ENCODE peak calls at places on chromosomes 3 and 15, in nine cellular contexts. U is stomach, J is esophagus muscularis mucosa, T is suprapubic skin, A is BE2C, Y is pancreas, Z is mammary epithelial cell, D is keratinocyte, L is lung. N is an unnamed sample.

GRCh38 chr3:79018671-79019136 is 749.1 kb downstream of the ROBO1 start:
- DNase-seq in U (peak; percentile 49), J (no peak), T (peak; percentile 84), A (peak; percentile 77), Y (peak; percentile 19), Z (peak; percentile 72), D (no peak), L (peak; percentile 49), N (peak; percentile 91)

GRCh38 chr3:28933337-28933736 is 347.5 kb upstream of the RBMS3 start:
- DNase-seq in U (no peak), J (no peak), T (no peak), A (no peak), Y (no peak), Z (no peak), D (no peak), L (no peak), N (no peak)

GRCh38 chr3:196868297-196868661 is 559 bp downstream of the SENP5 start:
- DNase-seq in U (no peak), J (no peak), T (no peak), A (peak; percentile 45), Y (no peak), Z (no peak), D (no peak), L (no peak), N (peak; percentile 71)

GRCh38 chr15:48332642-48333034 is 1.4 kb downstream of the DUT start:
- DNase-seq in U (no peak), J (no peak), T (no peak), A (no peak), Y (no peak), Z (no peak), D (no peak), L (no peak), N (no peak)

GRCh38 chr15:57370929-57371328 is 5.4 kb upstream of the CGNL1 start:
- DNase-seq in U (no peak), J (no peak), T (no peak), A (no peak), Y (no peak), Z (no peak), D (no peak), L (no peak), N (no peak)

GRCh38 chr3:170953229-170953628 is 44.8 kb upstream of the EIF5A2 start:
- DNase-seq in U (no peak), J (no peak), T (no peak), A (no peak), Y (no peak), Z (no peak), D (no peak), L (no peak), N (no peak)

GRCh38 chr3:33803894-33804526 is 5.6 kb downstream of the PDCD6IP start:
- DNase-seq in U (no peak), J (no peak), T (no peak), A (no peak), Y (no peak), Z (no peak), D (no peak), L (no peak), N (no peak)

GRCh38 chr3:124966557-124967480 is 32.3 kb upstream of the MUC13 start:
- DNase-seq in U (no peak), J (no peak), T (no peak), A (no peak), Y (no peak), Z (no peak), D (no peak), L (no peak), N (no peak)

GRCh38 chr3:134186391-134186790 is 64.3 kb downstream of the RYK start:
- DNase-seq in U (no peak), J (no peak), T (no peak), A (no peak), Y (no peak), Z (no peak), D (no peak), L (no peak), N (no peak)

GRCh38 chr15:25764980-25765735 is 98.0 kb downstream of the ATP10A start:
- DNase-seq in U (no peak), J (peak; percentile 21), T (no peak), A (no peak), Y (no peak), Z (no peak), D (no peak), L (peak; percentile 20), N (no peak)

GRCh38 chr15:101445562-101446526 is 43.7 kb downstream of the PCSK6 start:
- DNase-seq in U (peak; percentile 26), J (no peak), T (peak; percentile 79), A (no peak), Y (no peak), Z (peak; percentile 63), D (peak; percentile 60), L (no peak), N (peak; percentile 86)

GRCh38 chr15:70833897-70834765 is 19.8 kb downstream of the LARP6 start:
- DNase-seq in U (no peak), J (peak; percentile 91), T (no peak), A (no peak), Y (no peak), Z (peak; percentile 57), D (no peak), L (no peak), N (peak; percentile 76)

GRCh38 chr3:10217359-10217758 is 30.9 kb upstream of the TATDN2 start:
- DNase-seq in U (no peak), J (no peak), T (no peak), A (no peak), Y (no peak), Z (no peak), D (no peak), L (no peak), N (no peak)

GRCh38 chr3:10223676-10224639 is 24.3 kb upstream of the TATDN2 start:
- DNase-seq in U (peak; percentile 31), J (no peak), T (no peak), A (no peak), Y (no peak), Z (no peak), D (no peak), L (no peak), N (peak; percentile 23)

GRCh38 chr3:10215578-10216368 is 32.5 kb upstream of the TATDN2 start:
- DNase-seq in U (no peak), J (no peak), T (no peak), A (no peak), Y (no peak), Z (no peak), D (no peak), L (no peak), N (no peak)

GRCh38 chr3:10224794-10225660 is 23.2 kb upstream of the TATDN2 start:
- DNase-seq in U (peak; percentile 83), J (no peak), T (peak; percentile 84), A (peak; percentile 64), Y (peak; percentile 61), Z (peak; percentile 64), D (no peak), L (peak; percentile 75), N (peak; percentile 85)

GRCh38 chr3:10219737-10220136 is 28.5 kb upstream of the TATDN2 start:
- DNase-seq in U (no peak), J (no peak), T (no peak), A (no peak), Y (no peak), Z (no peak), D (no peak), L (no peak), N (no peak)
- H3K36me3 ChIP-seq in U (peaks cover 56% of the 10 kb centered on the region), J (peaks cover 29% of the 10 kb centered on the region), T (peaks cover 3% of the 10 kb centered on the region), A (no peaks in the 10 kb centered on the region), Y (no peaks in the 10 kb centered on the region), Z (peaks cover 11% of the 10 kb centered on the region), D (peaks cover 1% of the 10 kb centered on the region), L (peaks cover 2% of the 10 kb centered on the region), N (no peaks in the 10 kb centered on the region)

GRCh38 chr3:53166206-53166605 is 5.2 kb downstream of the PRKCD start:
- DNase-seq in U (no peak), J (no peak), T (no peak), A (no peak), Y (no peak), Z (no peak), D (no peak), L (no peak), N (no peak)
- H3K4me1 ChIP-seq in U (peaks cover 87% of the 10 kb centered on the region), J (peaks cover 76% of the 10 kb centered on the region), T (peaks cover 91% of the 10 kb centered on the region), A (no peaks in the 10 kb centered on the region), Y (peaks cover 8% of the 10 kb centered on the region), Z (peaks cover 49% of the 10 kb centered on the region), D (peaks cover 19% of the 10 kb centered on the region), L (peaks cover 31% of the 10 kb centered on the region), N (peaks cover 4% of the 10 kb centered on the region)

GRCh38 chr3:126467611-126467955 is 8.1 kb downstream of the ZXDC start:
- DNase-seq in U (no peak), J (no peak), T (peak; percentile 55), A (no peak), Y (no peak), Z (no peak), D (no peak), L (no peak), N (no peak)
- H3K36me3 ChIP-seq in U (peaks cover 94% of the 10 kb centered on the region), J (peaks cover 89% of the 10 kb centered on the region), T (peaks cover 85% of the 10 kb centered on the region), A (peaks cover 59% of the 10 kb centered on the region), Y (no peaks in the 10 kb centered on the region), Z (peaks cover 46% of the 10 kb centered on the region), D (peaks cover 39% of the 10 kb centered on the region), L (peaks cover 15% of the 10 kb centered on the region), N (peaks cover 41% of the 10 kb centered on the region)

GRCh38 chr15:58741032-58741431 is 8.5 kb downstream of the ADAM10 start:
- DNase-seq in U (no peak), J (no peak), T (no peak), A (no peak), Y (no peak), Z (no peak), D (no peak), L (no peak), N (no peak)

GRCh38 chr15:58734859-58735258 is 14.6 kb downstream of the ADAM10 start:
- DNase-seq in U (no peak), J (no peak), T (no peak), A (no peak), Y (no peak), Z (peak; percentile 57), D (no peak), L (no peak), N (no peak)

GRCh38 chr15:58738051-58738707 is 11.3 kb downstream of the ADAM10 start:
- DNase-seq in U (no peak), J (no peak), T (no peak), A (no peak), Y (no peak), Z (peak; percentile 41), D (no peak), L (no peak), N (peak; percentile 72)

GRCh38 chr15:58736244-58736643 is 13.3 kb downstream of the ADAM10 start:
- DNase-seq in U (no peak), J (no peak), T (no peak), A (no peak), Y (no peak), Z (no peak), D (no peak), L (no peak), N (no peak)

DNA sequence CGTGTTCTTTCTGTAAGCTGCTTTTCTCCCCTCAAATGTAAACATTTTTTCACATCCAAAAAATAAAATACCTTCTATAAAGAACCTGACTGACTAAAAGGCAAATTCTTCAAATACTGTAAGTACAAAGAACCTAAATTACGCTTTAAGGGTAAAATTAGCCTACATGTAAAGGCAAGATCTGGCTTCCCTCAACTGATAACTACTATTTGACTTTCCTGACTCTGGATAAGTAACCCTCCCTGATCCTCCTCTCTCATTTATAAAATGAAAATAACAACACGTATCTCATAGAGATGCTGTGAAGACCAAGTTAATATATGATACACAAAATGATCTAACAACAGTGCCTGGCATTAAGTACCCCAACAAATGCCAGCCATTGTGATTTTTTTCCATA is 12.2 kb downstream of the ADAM10 start:
- DNase-seq in U (no peak), J (no peak), T (no peak), A (no peak), Y (no peak), Z (no peak), D (no peak), L (no peak), N (no peak)
- H3K4me1 ChIP-seq in U (no peaks in the 10 kb centered on the region), J (peaks cover 25% of the 10 kb centered on the region), T (peaks cover 58% of the 10 kb centered on the region), A (peaks cover 6% of the 10 kb centered on the region), Y (no peaks in the 10 kb centered on the region), Z (peaks cover 43% of the 10 kb centered on the region), D (peaks cover 51% of the 10 kb centered on the region), L (peaks cover 3% of the 10 kb centered on the region), N (peaks cover 29% of the 10 kb centered on the region)

GRCh38 chr15:62779041-62779810 is 263.3 kb upstream of the TPM1 start:
- DNase-seq in U (no peak), J (no peak), T (no peak), A (no peak), Y (no peak), Z (no peak), D (no peak), L (no peak), N (peak; percentile 72)
- H3K36me3 ChIP-seq in U (peaks cover 40% of the 10 kb centered on the region), J (peaks cover 24% of the 10 kb centered on the region), T (peaks cover 4% of the 10 kb centered on the region), A (peaks cover 5% of the 10 kb centered on the region), Y (no peaks in the 10 kb centered on the region), Z (no peaks in the 10 kb centered on the region), D (peaks cover 24% of the 10 kb centered on the region), L (peaks cover 4% of the 10 kb centered on the region), N (no peaks in the 10 kb centered on the region)